ENCODE peak calls at places on chromosome 21, in eight cellular contexts. P, Q, K, W, G, Z, F and L are unnamed samples.

GRCh38 chr21:46605759-46606426 is 1.0 kb upstream of the S100B start:
- DNase-seq in K (no peak), P (no peak), W (no peak), G (no peak), F (peak; percentile 74), Z (peak; percentile 36), Q (no peak), L (no peak)

GRCh38 chr21:15365751-15366392 is 301.1 kb upstream of the NRIP1 start:
- DNase-seq in P (no peak), Z (no peak), W (peak; percentile 6), F (no peak), K (no peak), Q (no peak), G (no peak), L (no peak)

GRCh38 chr21:42187976-42188653 is 30.8 kb upstream of the ABCG1 start:
- DNase-seq in F (peak; percentile 94), W (no peak), P (no peak), Q (no peak), K (peak; percentile 36), Z (no peak), G (no peak), L (no peak)

GRCh38 chr21:43191971-43192370 is 23.2 kb downstream of the CRYAA start:
- DNase-seq in P (no peak), Q (no peak), F (no peak), W (no peak), Z (no peak), G (peak; percentile 10), K (no peak), L (no peak)

GRCh38 chr21:45551316-45551715 is 9.1 kb upstream of the SLC19A1 start:
- DNase-seq in G (no peak), P (peak; percentile 63), F (peak; percentile 48), W (peak; percentile 32), Q (no peak), Z (no peak), K (peak; percentile 67), L (no peak)

GRCh38 chr21:21851657-21852056 is 853.4 kb downstream of the NCAM2 start:
- DNase-seq in F (no peak), G (no peak), W (no peak), K (peak; percentile 13), P (no peak), Z (no peak), Q (no peak), L (no peak)

GRCh38 chr21:46081022-46081861 is 16.7 kb upstream of the COL6A2 start:
- DNase-seq in Q (no peak), Z (peak; percentile 11), K (no peak), G (peak; percentile 45), P (no peak), F (no peak), W (no peak), L (no peak)

GRCh38 chr21:44039828-44040227 is 27.7 kb downstream of the TRAPPC10 start:
- DNase-seq in W (no peak), F (no peak), Z (no peak), K (no peak), G (no peak), P (no peak), Q (no peak), L (no peak)

GRCh38 chr21:25934771-25935224 is 200.0 kb downstream of the GABPA start:
- DNase-seq in G (peak; percentile 58), P (no peak), W (peak; percentile 61), Z (peak; percentile 55), F (peak; percentile 69), Q (no peak), K (peak; percentile 96), L (peak; percentile 67)

GRCh38 chr21:42655797-42656770 is 2.7 kb downstream of the PDE9A start:
- DNase-seq in F (no peak), K (no peak), P (no peak), G (no peak), Z (no peak), W (peak; percentile 12), Q (peak; percentile 52), L (no peak)

GRCh38 chr21:43281661-43282357 is 113.0 kb downstream of the CRYAA start:
- DNase-seq in Q (no peak), K (no peak), W (no peak), F (no peak), Z (no peak), P (no peak), G (no peak), L (no peak)

GRCh38 chr21:26842976-26843911 is 2.0 kb downstream of the ADAMTS1 start:
- DNase-seq in K (peak; percentile 98), Z (peak; percentile 90), P (no peak), F (no peak), Q (peak; percentile 81), W (peak; percentile 82), G (peak; percentile 80), L (peak; percentile 90)

GRCh38 chr21:29075706-29076447 is 2.4 kb upstream of the CCT8 start:
- DNase-seq in W (no peak), P (peak; percentile 61), K (no peak), Q (no peak), F (no peak), Z (no peak), G (no peak), L (no peak)

GRCh38 chr21:29349702-29350101 is 51.0 kb downstream of the BACH1 start:
- DNase-seq in G (no peak), F (no peak), W (no peak), K (no peak), Z (no peak), Q (no peak), P (no peak), L (no peak)

GRCh38 chr21:44450999-44451398 is 4.3 kb upstream of the LRRC3 start:
- DNase-seq in G (peak; percentile 39), Z (peak; percentile 8), P (no peak), W (no peak), F (no peak), Q (no peak), K (no peak), L (no peak)

GRCh38 chr21:14957836-14958235 is 107.0 kb downstream of the NRIP1 start:
- DNase-seq in P (no peak), K (no peak), G (no peak), Z (no peak), W (no peak), F (no peak), Q (no peak), L (no peak)

GRCh38 chr21:41832230-41833137 is 46.7 kb downstream of the PRDM15 start:
- DNase-seq in Z (no peak), K (no peak), F (no peak), Q (no peak), G (no peak), P (no peak), W (no peak), L (no peak)

GRCh38 chr21:43812139-43812821 is 22.9 kb downstream of the RRP1 start:
- DNase-seq in P (no peak), F (no peak), W (no peak), Z (no peak), Q (no peak), G (no peak), K (no peak), L (no peak)

GRCh38 chr21:21559285-21560045 is 561.3 kb downstream of the NCAM2 start:
- DNase-seq in W (no peak), Z (no peak), Q (no peak), F (no peak), K (no peak), P (no peak), G (no peak), L (no peak)

GRCh38 chr21:43196789-43197188 is 28.0 kb downstream of the CRYAA start:
- DNase-seq in Z (no peak), G (peak; percentile 75), Q (peak; percentile 3), K (peak; percentile 39), W (peak; percentile 67), F (no peak), P (no peak), L (no peak)

GRCh38 chr21:44972301-44972814 is 32.5 kb downstream of the SLX9 start:
- DNase-seq in Z (no peak), Q (peak; percentile 45), W (no peak), G (no peak), P (no peak), F (no peak), K (no peak), L (no peak)

GRCh38 chr21:42524341-42525227 is 10.9 kb downstream of the SLC37A1 start:
- DNase-seq in K (peak; percentile 70), G (peak; percentile 74), Q (peak; percentile 53), P (no peak), W (peak; percentile 43), F (peak; percentile 90), Z (peak; percentile 69), L (peak; percentile 66)

GRCh38 chr21:27802816-27803475 is 836.1 kb upstream of the ADAMTS5 start:
- DNase-seq in P (no peak), Z (no peak), G (no peak), F (peak; percentile 57), K (peak; percentile 80), Q (peak; percentile 62), W (peak; percentile 53), L (no peak)

GRCh38 chr21:30839304-30839703 is 9.7 kb upstream of the KRTAP7-1 start:
- DNase-seq in G (no peak), Q (peak; percentile 73), W (no peak), F (peak; percentile 40), P (no peak), K (peak; percentile 28), Z (no peak), L (no peak)
- TF ChIP-seq CTCF in G (no peak), Q (peak; percentile 44), W (no peak), F (peak; percentile 42), P (no peak), K (peak; percentile 43), Z (no peak), L (no peak)

GRCh38 chr21:16851054-16851453 is 661.8 kb upstream of the CXADR start:
- DNase-seq in Z (no peak), W (no peak), K (no peak), Q (no peak), F (no peak), G (no peak), P (no peak), L (no peak)
- TF ChIP-seq CTCF in Z (no peak), W (no peak), K (no peak), Q (no peak), F (no peak), G (no peak), P (no peak), L (no peak)

GRCh38 chr21:39531777-39532333 is 80.1 kb downstream of the SH3BGR start:
- DNase-seq in W (no peak), Q (no peak), P (peak; percentile 7), Z (no peak), G (no peak), F (no peak), K (no peak), L (no peak)
- TF ChIP-seq CTCF in W (no peak), Q (no peak), P (peak; percentile 13), Z (no peak), G (no peak), F (no peak), K (no peak), L (no peak)

DNA sequence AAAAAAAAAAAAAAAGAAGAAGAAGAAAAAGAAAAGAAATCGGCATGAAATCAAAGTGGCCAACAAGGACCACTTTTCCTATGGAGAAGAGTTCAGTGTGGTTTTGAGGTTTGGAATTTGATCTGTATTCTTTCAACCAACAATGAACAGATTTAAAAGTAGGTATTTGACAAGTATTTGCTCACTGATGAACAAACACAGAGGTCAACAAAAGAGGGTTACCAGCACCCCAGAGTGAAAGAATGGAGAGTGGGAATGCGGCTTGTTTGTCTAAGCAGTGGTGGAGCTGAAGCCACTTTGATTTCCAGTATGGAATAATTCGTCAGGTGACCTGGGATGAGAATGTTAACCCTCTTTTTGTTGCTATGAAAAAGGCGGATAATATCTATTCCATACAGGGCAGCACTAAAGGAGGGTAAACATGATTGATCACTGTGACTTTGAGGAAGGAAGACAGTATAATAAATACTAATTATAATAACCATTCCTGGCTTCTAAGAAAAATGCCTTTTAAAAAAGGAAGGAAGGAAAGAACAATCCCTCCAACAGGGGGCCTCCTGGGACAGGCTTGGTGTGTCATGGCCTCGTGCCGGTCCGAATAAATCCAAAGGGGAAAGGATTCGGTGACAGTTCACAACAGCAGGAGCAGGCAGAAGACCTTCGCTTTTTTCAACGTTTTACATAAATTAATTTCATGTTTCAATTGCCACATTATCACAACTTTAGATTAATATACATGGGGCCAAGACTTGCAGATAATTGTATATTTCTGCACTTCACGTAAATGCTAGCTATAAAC is 37.2 kb upstream of the SIM2 start:
- DNase-seq in G (no peak), P (peak; percentile 24), Z (no peak), F (no peak), W (peak; percentile 30), Q (peak; percentile 51), K (peak; percentile 46), L (no peak)
- TF ChIP-seq CTCF in G (no peak), P (peak; percentile 64), Z (peak; percentile 63), F (no peak), W (peak; percentile 15), Q (peak; percentile 41), K (peak; percentile 75), L (peak; percentile 46)